ENCODE peak calls at places on chromosome 22, in seven cellular contexts. One of them, this sample, is unnamed.

GRCh38 chr22:29755889-29756288 is 10.9 kb downstream of the ZMAT5 start:
- DNase-seq in right lobe of liver: no peak
- DNase-seq in testis: no peak
- DNase-seq in OCI-LY7: no peak
- DNase-seq in colonic mucosa: no peak
- DNase-seq in CD8-positive, alpha-beta T cell: no peak
- DNase-seq in hepatocyte: no peak
- DNase-seq in this sample: no peak

GRCh38 chr22:29343313-29343805 is 27.9 kb upstream of the RASL10A start:
- DNase-seq in OCI-LY7: no peak
- DNase-seq in colonic mucosa: no peak
- DNase-seq in hepatocyte: no peak
- DNase-seq in testis: no peak
- DNase-seq in CD8-positive, alpha-beta T cell: no peak
- DNase-seq in right lobe of liver: no peak
- DNase-seq in this sample: no peak

GRCh38 chr22:30185129-30185528 is 61.4 kb downstream of the LIF start:
- DNase-seq in OCI-LY7: no peak
- DNase-seq in CD8-positive, alpha-beta T cell: no peak
- DNase-seq in hepatocyte: no peak
- DNase-seq in right lobe of liver: no peak
- DNase-seq in colonic mucosa: no peak
- DNase-seq in testis: no peak
- DNase-seq in this sample: no peak

GRCh38 chr22:39575552-39575825 is 4.9 kb downstream of the CACNA1I start:
- DNase-seq in hepatocyte: no peak
- DNase-seq in testis: no peak
- DNase-seq in colonic mucosa: no peak
- DNase-seq in CD8-positive, alpha-beta T cell: no peak
- DNase-seq in OCI-LY7: no peak
- DNase-seq in right lobe of liver: no peak
- DNase-seq in this sample: no peak

GRCh38 chr22:27620367-27621154 is 181.0 kb downstream of the MN1 start:
- DNase-seq in colonic mucosa: no peak
- DNase-seq in right lobe of liver: no peak
- DNase-seq in CD8-positive, alpha-beta T cell: no peak
- DNase-seq in hepatocyte: no peak
- DNase-seq in OCI-LY7: no peak
- DNase-seq in testis: no peak
- DNase-seq in this sample: no peak

GRCh38 chr22:29606320-29606719 is 2.9 kb downstream of the NF2 start:
- DNase-seq in CD8-positive, alpha-beta T cell: no peak
- DNase-seq in testis: no peak
- DNase-seq in OCI-LY7: no peak
- DNase-seq in hepatocyte: no peak
- DNase-seq in right lobe of liver: no peak
- DNase-seq in colonic mucosa: no peak
- DNase-seq in this sample: no peak

GRCh38 chr22:38049812-38050619 is 7.2 kb upstream of the PICK1 start:
- DNase-seq in right lobe of liver: no peak
- DNase-seq in CD8-positive, alpha-beta T cell: no peak
- DNase-seq in OCI-LY7: no peak
- DNase-seq in hepatocyte: no peak
- DNase-seq in testis: no peak
- DNase-seq in colonic mucosa: no peak
- DNase-seq in this sample: no peak

GRCh38 chr22:31556627-31557203 is 60.4 kb downstream of the SFI1 start:
- DNase-seq in colonic mucosa: no peak
- DNase-seq in right lobe of liver: no peak
- DNase-seq in CD8-positive, alpha-beta T cell: no peak
- DNase-seq in testis: no peak
- DNase-seq in OCI-LY7: peak; percentile 38
- DNase-seq in hepatocyte: peak; percentile 52
- DNase-seq in this sample: peak; percentile 28

GRCh38 chr22:37275622-37276021 is 6.7 kb upstream of the CYTH4 start:
- DNase-seq in CD8-positive, alpha-beta T cell: no peak
- DNase-seq in hepatocyte: no peak
- DNase-seq in colonic mucosa: no peak
- DNase-seq in testis: no peak
- DNase-seq in OCI-LY7: no peak
- DNase-seq in right lobe of liver: no peak
- DNase-seq in this sample: no peak

GRCh38 chr22:47816121-47816915 is 1053.9 kb downstream of the TBC1D22A start:
- DNase-seq in testis: no peak
- DNase-seq in hepatocyte: no peak
- DNase-seq in CD8-positive, alpha-beta T cell: no peak
- DNase-seq in colonic mucosa: no peak
- DNase-seq in OCI-LY7: no peak
- DNase-seq in right lobe of liver: no peak
- DNase-seq in this sample: no peak

GRCh38 chr22:47810505-47811500 is 1048.4 kb downstream of the TBC1D22A start:
- DNase-seq in CD8-positive, alpha-beta T cell: peak; percentile 32
- DNase-seq in right lobe of liver: no peak
- DNase-seq in colonic mucosa: no peak
- DNase-seq in hepatocyte: no peak
- DNase-seq in testis: no peak
- DNase-seq in OCI-LY7: no peak
- DNase-seq in this sample: no peak

GRCh38 chr22:47811971-47812370 is 1049.5 kb downstream of the TBC1D22A start:
- DNase-seq in colonic mucosa: no peak
- DNase-seq in right lobe of liver: no peak
- DNase-seq in hepatocyte: no peak
- DNase-seq in OCI-LY7: no peak
- DNase-seq in testis: no peak
- DNase-seq in CD8-positive, alpha-beta T cell: peak; percentile 34
- DNase-seq in this sample: no peak

GRCh38 chr22:47814474-47814873 is 1052.0 kb downstream of the TBC1D22A start:
- DNase-seq in OCI-LY7: no peak
- DNase-seq in CD8-positive, alpha-beta T cell: no peak
- DNase-seq in right lobe of liver: no peak
- DNase-seq in testis: no peak
- DNase-seq in colonic mucosa: no peak
- DNase-seq in hepatocyte: no peak
- DNase-seq in this sample: no peak

DNA sequence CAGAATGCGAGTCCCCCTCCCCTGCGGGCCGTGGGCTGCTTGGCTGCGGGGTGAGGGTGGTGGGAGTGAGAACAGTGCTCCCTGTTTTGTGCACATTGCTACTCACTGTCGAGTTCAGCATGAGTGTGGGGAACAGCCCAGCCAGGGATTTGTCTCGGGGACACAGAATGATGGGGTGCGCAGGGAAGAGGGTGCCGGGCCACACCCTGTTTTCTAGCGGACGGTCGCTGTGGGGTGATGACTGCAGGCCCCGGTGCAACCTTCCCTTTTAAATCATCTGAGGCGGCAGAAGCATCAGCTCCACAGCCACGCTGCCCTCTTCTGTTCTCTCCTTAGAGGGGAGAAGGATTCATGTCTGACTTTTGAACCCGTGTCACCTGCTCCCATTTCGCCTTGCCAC is 1051.2 kb downstream of the TBC1D22A start:
- DNase-seq in hepatocyte: no peak
- DNase-seq in testis: no peak
- DNase-seq in right lobe of liver: no peak
- DNase-seq in colonic mucosa: no peak
- DNase-seq in OCI-LY7: no peak
- DNase-seq in CD8-positive, alpha-beta T cell: peak; percentile 11
- DNase-seq in this sample: no peak
- H3K9me3 ChIP-seq in hepatocyte: no peaks in the 10 kb centered on the region
- H3K9me3 ChIP-seq in testis: no peaks in the 10 kb centered on the region
- H3K9me3 ChIP-seq in right lobe of liver: no peaks in the 10 kb centered on the region
- H3K9me3 ChIP-seq in colonic mucosa: no peaks in the 10 kb centered on the region
- H3K9me3 ChIP-seq in OCI-LY7: no peaks in the 10 kb centered on the region
- H3K9me3 ChIP-seq in CD8-positive, alpha-beta T cell: no peaks in the 10 kb centered on the region
- H3K9me3 ChIP-seq in this sample: peaks cover 21% of the 10 kb centered on the region

GRCh38 chr22:49037701-49038245 is 789.9 kb downstream of the BRD1 start:
- DNase-seq in CD8-positive, alpha-beta T cell: no peak
- DNase-seq in hepatocyte: no peak
- DNase-seq in OCI-LY7: no peak
- DNase-seq in testis: no peak
- DNase-seq in right lobe of liver: no peak
- DNase-seq in colonic mucosa: no peak
- DNase-seq in this sample: no peak

GRCh38 chr22:49040754-49041467 is 786.8 kb downstream of the BRD1 start:
- DNase-seq in hepatocyte: no peak
- DNase-seq in OCI-LY7: no peak
- DNase-seq in right lobe of liver: no peak
- DNase-seq in testis: no peak
- DNase-seq in CD8-positive, alpha-beta T cell: no peak
- DNase-seq in colonic mucosa: no peak
- DNase-seq in this sample: no peak

GRCh38 chr22:49039625-49040024 is 788.0 kb downstream of the BRD1 start:
- DNase-seq in right lobe of liver: peak; percentile 56
- DNase-seq in testis: no peak
- DNase-seq in colonic mucosa: no peak
- DNase-seq in CD8-positive, alpha-beta T cell: no peak
- DNase-seq in OCI-LY7: no peak
- DNase-seq in hepatocyte: no peak
- DNase-seq in this sample: no peak

GRCh38 chr22:49042066-49042465 is 785.6 kb downstream of the BRD1 start:
- DNase-seq in testis: no peak
- DNase-seq in hepatocyte: no peak
- DNase-seq in OCI-LY7: no peak
- DNase-seq in right lobe of liver: no peak
- DNase-seq in CD8-positive, alpha-beta T cell: no peak
- DNase-seq in colonic mucosa: no peak
- DNase-seq in this sample: no peak

GRCh38 chr22:49040111-49040510 is 787.6 kb downstream of the BRD1 start:
- DNase-seq in OCI-LY7: no peak
- DNase-seq in right lobe of liver: no peak
- DNase-seq in hepatocyte: no peak
- DNase-seq in colonic mucosa: no peak
- DNase-seq in testis: no peak
- DNase-seq in CD8-positive, alpha-beta T cell: no peak
- DNase-seq in this sample: no peak
- H3K9me3 ChIP-seq in OCI-LY7: peaks cover 5% of the 10 kb centered on the region
- H3K9me3 ChIP-seq in right lobe of liver: no peaks in the 10 kb centered on the region
- H3K9me3 ChIP-seq in hepatocyte: no peaks in the 10 kb centered on the region
- H3K9me3 ChIP-seq in colonic mucosa: no peaks in the 10 kb centered on the region
- H3K9me3 ChIP-seq in testis: no peaks in the 10 kb centered on the region
- H3K9me3 ChIP-seq in CD8-positive, alpha-beta T cell: no peaks in the 10 kb centered on the region
- H3K9me3 ChIP-seq in this sample: no peaks in the 10 kb centered on the region

GRCh38 chr22:23140385-23140784 is 1.4 kb downstream of the RSPH14 start:
- DNase-seq in OCI-LY7: no peak
- DNase-seq in CD8-positive, alpha-beta T cell: no peak
- DNase-seq in right lobe of liver: no peak
- DNase-seq in colonic mucosa: no peak
- DNase-seq in testis: no peak
- DNase-seq in hepatocyte: no peak
- DNase-seq in this sample: no peak

GRCh38 chr22:23138584-23139469 is 3.0 kb downstream of the RSPH14 start:
- DNase-seq in OCI-LY7: no peak
- DNase-seq in hepatocyte: no peak
- DNase-seq in CD8-positive, alpha-beta T cell: no peak
- DNase-seq in right lobe of liver: no peak
- DNase-seq in testis: no peak
- DNase-seq in colonic mucosa: no peak
- DNase-seq in this sample: no peak

GRCh38 chr22:23137468-23137867 is 4.3 kb downstream of the RSPH14 start:
- DNase-seq in CD8-positive, alpha-beta T cell: no peak
- DNase-seq in right lobe of liver: no peak
- DNase-seq in OCI-LY7: peak; percentile 18
- DNase-seq in hepatocyte: no peak
- DNase-seq in testis: no peak
- DNase-seq in colonic mucosa: no peak
- DNase-seq in this sample: no peak

GRCh38 chr22:23133922-23134321 is 7.9 kb downstream of the RSPH14 start:
- DNase-seq in colonic mucosa: no peak
- DNase-seq in CD8-positive, alpha-beta T cell: no peak
- DNase-seq in hepatocyte: no peak
- DNase-seq in OCI-LY7: no peak
- DNase-seq in right lobe of liver: no peak
- DNase-seq in testis: no peak
- DNase-seq in this sample: no peak

DNA sequence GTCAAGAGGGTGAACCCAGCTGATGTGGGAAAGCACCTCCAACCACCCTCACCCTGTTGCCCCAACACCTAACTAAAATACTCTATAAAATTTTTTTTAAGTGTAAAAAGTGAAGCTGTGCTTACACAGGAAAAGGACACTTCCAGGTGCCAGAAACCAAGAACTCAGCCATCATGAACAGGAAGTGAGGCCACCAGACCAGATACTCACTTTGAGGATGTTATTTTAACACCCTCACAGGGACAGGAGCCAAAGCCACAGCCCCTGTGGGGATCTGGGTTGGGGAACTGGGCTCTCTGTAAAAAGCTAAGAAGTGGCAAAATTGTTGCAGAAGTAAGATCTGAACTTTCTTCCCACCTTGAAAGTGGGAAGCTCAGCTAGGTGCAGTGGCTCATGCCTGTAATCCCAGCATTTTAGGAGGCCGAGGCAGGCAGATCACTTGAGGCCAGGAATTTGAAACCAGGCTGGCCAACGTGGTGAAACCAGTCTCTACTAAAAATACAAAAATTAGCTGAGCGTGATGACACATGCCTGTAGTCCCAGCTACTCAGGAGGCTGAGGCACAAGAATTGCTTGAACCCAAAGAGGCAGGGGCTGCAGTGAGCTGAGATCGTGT is 3.8 kb downstream of the RSPH14 start:
- DNase-seq in testis: no peak
- DNase-seq in colonic mucosa: no peak
- DNase-seq in CD8-positive, alpha-beta T cell: peak; percentile 76
- DNase-seq in hepatocyte: no peak
- DNase-seq in right lobe of liver: no peak
- DNase-seq in OCI-LY7: peak; percentile 89
- DNase-seq in this sample: no peak
- H3K9me3 ChIP-seq in testis: no peaks in the 10 kb centered on the region
- H3K9me3 ChIP-seq in colonic mucosa: no peaks in the 10 kb centered on the region
- H3K9me3 ChIP-seq in CD8-positive, alpha-beta T cell: no peaks in the 10 kb centered on the region
- H3K9me3 ChIP-seq in hepatocyte: no peaks in the 10 kb centered on the region
- H3K9me3 ChIP-seq in right lobe of liver: no peaks in the 10 kb centered on the region
- H3K9me3 ChIP-seq in OCI-LY7: no peaks in the 10 kb centered on the region
- H3K9me3 ChIP-seq in this sample: no peaks in the 10 kb centered on the region

GRCh38 chr22:48697223-48697622 is 1130.5 kb downstream of the BRD1 start:
- DNase-seq in OCI-LY7: no peak
- DNase-seq in hepatocyte: no peak
- DNase-seq in colonic mucosa: no peak
- DNase-seq in testis: no peak
- DNase-seq in right lobe of liver: no peak
- DNase-seq in CD8-positive, alpha-beta T cell: no peak
- DNase-seq in this sample: no peak
- H3K9me3 ChIP-seq in OCI-LY7: no peaks in the 10 kb centered on the region
- H3K9me3 ChIP-seq in hepatocyte: no peaks in the 10 kb centered on the region
- H3K9me3 ChIP-seq in colonic mucosa: no peaks in the 10 kb centered on the region
- H3K9me3 ChIP-seq in testis: no peaks in the 10 kb centered on the region
- H3K9me3 ChIP-seq in right lobe of liver: no peaks in the 10 kb centered on the region
- H3K9me3 ChIP-seq in CD8-positive, alpha-beta T cell: no peaks in the 10 kb centered on the region
- H3K9me3 ChIP-seq in this sample: no peaks in the 10 kb centered on the region

DNA sequence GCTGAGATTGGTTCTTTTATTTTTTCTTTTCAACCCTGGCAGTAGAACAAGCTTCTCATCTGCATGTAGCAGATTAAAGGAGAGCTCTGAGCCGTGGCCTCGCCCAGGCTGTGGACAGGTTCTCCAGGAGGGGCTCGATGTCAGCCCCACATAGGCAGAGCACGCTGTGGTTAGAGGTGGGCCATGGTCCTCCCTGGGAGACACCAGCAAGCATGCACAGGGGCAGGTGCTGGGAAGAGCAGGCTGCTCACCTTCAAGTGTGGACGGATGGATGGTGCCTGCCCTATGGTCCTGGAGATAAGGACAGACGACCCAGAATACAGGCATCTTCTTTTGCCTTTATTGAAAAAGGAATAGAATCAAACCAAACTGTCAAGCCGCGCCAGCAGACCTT is 634.8 kb downstream of the BRD1 start:
- DNase-seq in right lobe of liver: no peak
- DNase-seq in colonic mucosa: no peak
- DNase-seq in CD8-positive, alpha-beta T cell: no peak
- DNase-seq in testis: no peak
- DNase-seq in OCI-LY7: no peak
- DNase-seq in hepatocyte: no peak
- DNase-seq in this sample: no peak
- H3K9me3 ChIP-seq in right lobe of liver: no peaks in the 10 kb centered on the region
- H3K9me3 ChIP-seq in colonic mucosa: no peaks in the 10 kb centered on the region
- H3K9me3 ChIP-seq in CD8-positive, alpha-beta T cell: no peaks in the 10 kb centered on the region
- H3K9me3 ChIP-seq in testis: no peaks in the 10 kb centered on the region
- H3K9me3 ChIP-seq in OCI-LY7: no peaks in the 10 kb centered on the region
- H3K9me3 ChIP-seq in hepatocyte: no peaks in the 10 kb centered on the region
- H3K9me3 ChIP-seq in this sample: no peaks in the 10 kb centered on the region

This sample was measured in tibial nerve.